ENCODE peak calls at places on chromosomes 4 and X, in ten cellular contexts. Z is left ventricle myocardium superior, K is AG10803, C is H9, F is islet precursor cell, J is iris pigment epithelial cell, B is activated T-cell treated with anti-CD3 and anti-CD28 coated beads for 1 hour, S is GM19239, U is sigmoid colon, E is D341Med. Q is an unnamed sample.

GRCh38 chr4:185508162-185508561 is 27.1 kb downstream of the PDLIM3 start:
- DNase-seq in Z (no peak), K (no peak), C (no peak), F (no peak), J (no peak), B (no peak), S (no peak), U (no peak), E (no peak), Q (no peak)

GRCh38 chrX:112941209-112941788 is 100.7 kb upstream of the AMOT start:
- DNase-seq in Z (no peak), K (peak; percentile 2), C (no peak), F (no peak), J (no peak), B (no peak), S (no peak), U (no peak), E (no peak), Q (peak; percentile 1)

GRCh38 chr4:47032405-47033106 is 1.2 kb downstream of the GABRB1 start:
- DNase-seq in Z (peak; percentile 80), K (peak; percentile 4), C (peak; percentile 90), F (peak; percentile 92), J (peak; percentile 22), B (no peak), S (peak; percentile 35), U (peak; percentile 62), E (peak; percentile 87), Q (peak; percentile 87)

GRCh38 chr4:10032625-10033024 is 11.3 kb upstream of the SLC2A9 start:
- DNase-seq in Z (no peak), K (peak; percentile 80), C (peak; percentile 3), F (no peak), J (peak; percentile 91), B (no peak), S (no peak), U (no peak), E (no peak), Q (no peak)

GRCh38 chr4:53039741-53040458 is 177.8 kb downstream of the RASL11B start:
- DNase-seq in Z (no peak), K (no peak), C (no peak), F (no peak), J (peak; percentile 39), B (no peak), S (no peak), U (no peak), E (no peak), Q (no peak)

GRCh38 chr4:78971326-78971725 is 32.1 kb upstream of the PAQR3 start:
- DNase-seq in Z (no peak), K (no peak), C (no peak), F (no peak), J (no peak), B (no peak), S (no peak), U (peak; percentile 70), E (no peak), Q (no peak)

GRCh38 chr4:39476181-39476873 is 17.5 kb downstream of the LIAS start:
- DNase-seq in Z (no peak), K (no peak), C (no peak), F (no peak), J (peak; percentile 5), B (no peak), S (no peak), U (no peak), E (no peak), Q (no peak)

GRCh38 chr4:25900310-25900709 is 13.7 kb upstream of the SMIM20 start:
- DNase-seq in Z (no peak), K (no peak), C (no peak), F (no peak), J (no peak), B (no peak), S (no peak), U (no peak), E (no peak), Q (no peak)

GRCh38 chr4:186624951-186625350 is 69.6 kb upstream of the MTNR1A start:
- DNase-seq in Z (no peak), K (peak; percentile 96), C (no peak), F (no peak), J (peak; percentile 94), B (no peak), S (no peak), U (no peak), E (no peak), Q (peak; percentile 65)

GRCh38 chr4:41179086-41179374 is 35.3 kb downstream of the APBB2 start:
- DNase-seq in Z (no peak), K (no peak), C (no peak), F (no peak), J (no peak), B (no peak), S (no peak), U (no peak), E (no peak), Q (no peak)

GRCh38 chr4:74768857-74769525 is 25.3 kb downstream of the BTC start:
- DNase-seq in Z (no peak), K (no peak), C (no peak), F (peak; percentile 70), J (peak; percentile 38), B (no peak), S (no peak), U (no peak), E (no peak), Q (peak; percentile 25)

GRCh38 chr4:48271626-48272025 is 2.0 kb upstream of the TEC start:
- DNase-seq in Z (no peak), K (no peak), C (no peak), F (no peak), J (no peak), B (no peak), S (no peak), U (no peak), E (no peak), Q (no peak)

GRCh38 chr4:139696491-139696890 is 30.9 kb downstream of the MGST2 start:
- DNase-seq in Z (no peak), K (no peak), C (no peak), F (no peak), J (no peak), B (no peak), S (no peak), U (no peak), E (no peak), Q (no peak)

GRCh38 chr4:1515763-1516162 is 109.5 kb upstream of the NKX1-1 start:
- DNase-seq in Z (peak; percentile 10), K (no peak), C (no peak), F (no peak), J (no peak), B (no peak), S (no peak), U (no peak), E (no peak), Q (no peak)

GRCh38 chr4:135411251-135411650 is 1209.7 kb upstream of the PABPC4L start:
- DNase-seq in Z (no peak), K (no peak), C (no peak), F (no peak), J (no peak), B (no peak), S (no peak), U (no peak), E (no peak), Q (no peak)

GRCh38 chr4:88219099-88219498 is 60.7 kb upstream of the ABCG2 start:
- DNase-seq in Z (no peak), K (peak; percentile 59), C (no peak), F (no peak), J (peak; percentile 56), B (no peak), S (peak; percentile 14), U (no peak), E (peak; percentile 40), Q (peak; percentile 30)

Q was measured in A673.